ENCODE peak calls at places on chromosomes 1 and 21, in nine cellular contexts. L is H54, S is IMR-90, F is ovary, R is transverse colon, X is H1, V is right lobe of liver, J is A549, G is body of pancreas. M is an unnamed sample.

GRCh38 chr1:202343652-202344349 is 2.1 kb upstream of the UBE2T start:
- DNase-seq in L (no peak), S (peak), F (no peak), R (no peak), X (no peak), V (no peak), J (peak), G (no peak), M (no peak)

GRCh38 chr1:92194516-92194915 is 23.2 kb upstream of the C1orf146 start:
- DNase-seq in L (no peak), S (peak), F (no peak), R (no peak), X (no peak), V (no peak), J (no peak), G (no peak), M (no peak)

GRCh38 chr1:172680733-172681275 is 21.9 kb downstream of the FASLG start:
- DNase-seq in L (no peak), S (no peak), F (no peak), R (no peak), X (no peak), V (no peak), J (no peak), G (no peak), M (no peak)

GRCh38 chr1:192225713-192226112 is 67.5 kb downstream of the RGS18 start:
- DNase-seq in L (peak), S (peak), F (no peak), R (no peak), X (no peak), V (no peak), J (no peak), G (no peak), M (no peak)

GRCh38 chr1:54047384-54048315 is 5.4 kb downstream of the TMEM59 start:
- DNase-seq in L (no peak), S (peak), F (no peak), R (no peak), X (no peak), V (no peak), J (no peak), G (no peak), M (no peak)

GRCh38 chr1:12464627-12465056 is 153.4 kb downstream of the DHRS3 start:
- DNase-seq in L (no peak), S (peak), F (peak), R (no peak), X (no peak), V (no peak), J (no peak), G (peak), M (no peak)

GRCh38 chr1:39086386-39087108 is 60.4 kb downstream of the NDUFS5 start:
- DNase-seq in L (peak), S (peak), F (peak), R (no peak), X (no peak), V (no peak), J (no peak), G (no peak), M (no peak)

GRCh38 chr1:2103901-2104590 is 53.8 kb downstream of the PRKCZ start:
- DNase-seq in L (no peak), S (no peak), F (no peak), R (no peak), X (no peak), V (no peak), J (no peak), G (no peak), M (no peak)

GRCh38 chr1:155012052-155012546 is 9.5 kb downstream of the ZBTB7B start:
- DNase-seq in L (peak), S (no peak), F (peak), R (peak), X (peak), V (peak), J (peak), G (peak), M (peak)

GRCh38 chr1:200969726-200970521 is 53.6 kb downstream of the KIF21B start:
- DNase-seq in L (no peak), S (no peak), F (no peak), R (no peak), X (no peak), V (no peak), J (no peak), G (no peak), M (no peak)

GRCh38 chr1:154352581-154353459 is 27.5 kb downstream of the ATP8B2 start:
- DNase-seq in L (no peak), S (peak), F (peak), R (peak), X (no peak), V (peak), J (no peak), G (peak), M (peak)

GRCh38 chr1:214102907-214103306 is 115.1 kb downstream of the PROX1 start:
- DNase-seq in L (peak), S (peak), F (no peak), R (no peak), X (no peak), V (no peak), J (peak), G (no peak), M (no peak)

GRCh38 chr1:67314696-67315095 is 7.0 kb downstream of the IL12RB2 start:
- DNase-seq in L (no peak), S (no peak), F (no peak), R (no peak), X (no peak), V (no peak), J (no peak), G (no peak), M (no peak)

GRCh38 chr1:204084247-204084772 is 11.4 kb downstream of the SOX13 start:
- DNase-seq in L (peak), S (no peak), F (no peak), R (peak), X (peak), V (peak), J (no peak), G (peak), M (peak)

GRCh38 chr1:230636575-230637163 is 5.6 kb upstream of the COG2 start:
- DNase-seq in L (no peak), S (no peak), F (no peak), R (no peak), X (no peak), V (no peak), J (no peak), G (no peak), M (no peak)

GRCh38 chr21:44873356-44874239 is at the start of gene PTTG1IP:
- DNase-seq in L (peak), S (peak), F (peak), R (peak), X (peak), V (peak), J (peak), G (peak), M (peak)

GRCh38 chr1:205271745-205272144 is 44.0 kb downstream of the TMCC2 start:
- DNase-seq in L (no peak), S (no peak), F (no peak), R (no peak), X (no peak), V (no peak), J (no peak), G (no peak), M (no peak)

GRCh38 chr1:224058303-224058702 is 55.6 kb upstream of the FBXO28 start:
- DNase-seq in L (no peak), S (peak), F (no peak), R (no peak), X (no peak), V (no peak), J (no peak), G (no peak), M (no peak)

GRCh38 chr21:34626131-34626530 is 11.2 kb upstream of the RCAN1 start:
- DNase-seq in L (no peak), S (no peak), F (no peak), R (no peak), X (no peak), V (no peak), J (no peak), G (no peak), M (no peak)

GRCh38 chr1:61450454-61451213 is 274.3 kb downstream of the TM2D1 start:
- DNase-seq in L (no peak), S (no peak), F (no peak), R (peak), X (no peak), V (no peak), J (peak), G (no peak), M (no peak)

GRCh38 chr1:237981223-237981622 is 90.5 kb upstream of the ZP4 start:
- DNase-seq in L (no peak), S (no peak), F (no peak), R (no peak), X (no peak), V (no peak), J (no peak), G (no peak), M (no peak)

GRCh38 chr1:52842643-52843310 is at the start of gene ZYG11A:
- DNase-seq in L (peak), S (peak), F (peak), R (peak), X (peak), V (peak), J (peak), G (peak), M (peak)

GRCh38 chr1:89200668-89201488 is 2.1 kb upstream of the GBP4 start:
- DNase-seq in L (no peak), S (no peak), F (no peak), R (no peak), X (no peak), V (no peak), J (no peak), G (no peak), M (no peak)

GRCh38 chr21:45383615-45384201 is 21.3 kb upstream of the COL18A1 start:
- DNase-seq in L (no peak), S (no peak), F (peak), R (no peak), X (peak), V (peak), J (no peak), G (no peak), M (no peak)

GRCh38 chr1:109931189-109931672 is 20.6 kb downstream of the CSF1 start:
- DNase-seq in L (no peak), S (peak), F (peak), R (peak), X (peak), V (peak), J (peak), G (peak), M (peak)

GRCh38 chr1:38068220-38068979 is 21.8 kb upstream of the POU3F1 start:
- DNase-seq in L (no peak), S (no peak), F (no peak), R (no peak), X (no peak), V (no peak), J (no peak), G (no peak), M (no peak)

GRCh38 chr21:43866659-43867331 is 1.8 kb downstream of the AGPAT3 start:
- DNase-seq in L (no peak), S (no peak), F (no peak), R (peak), X (no peak), V (peak), J (no peak), G (peak), M (peak)

DNA sequence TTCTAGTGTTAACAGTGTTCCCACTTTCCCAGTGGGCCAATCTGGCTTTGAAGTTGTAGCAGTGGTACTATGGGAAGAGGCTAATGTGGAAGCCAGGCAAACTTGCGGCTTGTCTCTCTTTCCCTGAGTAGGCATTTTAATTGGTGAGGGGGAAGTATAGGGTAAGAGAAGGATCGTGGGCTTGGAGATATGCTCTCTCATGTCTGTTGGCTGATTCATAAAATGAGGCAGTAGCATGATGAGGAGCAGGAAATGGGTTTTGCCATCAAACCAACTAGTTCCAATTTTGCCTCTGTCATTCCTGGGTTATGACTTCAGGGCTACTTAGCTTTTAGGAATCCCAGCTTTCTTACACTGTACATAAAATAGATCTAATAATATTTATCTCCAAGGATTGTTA is 12.1 kb downstream of the C8A start:
- DNase-seq in L (no peak), S (peak), F (no peak), R (no peak), X (no peak), V (no peak), J (no peak), G (no peak), M (no peak)
- TF ChIP-seq POLR2A in L (no peak), S (no peak), F (no peak), R (no peak), X (no peak), V (no peak), J (no peak), G (no peak), M (no peak)

DNA sequence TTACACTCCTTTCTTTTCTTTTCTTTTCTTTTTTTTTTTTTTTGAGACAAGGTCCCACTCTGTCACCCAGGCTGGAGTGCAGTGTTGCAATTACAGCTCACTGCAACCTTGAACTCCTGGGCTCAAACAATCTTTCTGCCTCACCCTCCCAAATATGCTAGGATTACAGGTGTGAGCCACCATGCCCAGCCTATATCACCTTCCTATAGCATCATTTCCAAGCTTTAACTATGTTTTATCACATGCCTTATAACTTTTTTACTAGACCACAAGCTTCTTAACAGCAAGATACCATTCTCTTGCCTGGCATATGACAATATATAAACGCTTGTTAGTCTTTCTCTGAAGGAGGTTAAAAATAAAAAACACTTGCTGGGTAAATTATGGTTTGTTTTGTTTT is 55.3 kb upstream of the MUTYH start:
- DNase-seq in L (no peak), S (no peak), F (no peak), R (no peak), X (no peak), V (no peak), J (no peak), G (no peak), M (no peak)
- TF ChIP-seq POLR2A in L (no peak), S (no peak), F (no peak), R (no peak), X (no peak), V (no peak), J (no peak), G (no peak), M (no peak)

DNA sequence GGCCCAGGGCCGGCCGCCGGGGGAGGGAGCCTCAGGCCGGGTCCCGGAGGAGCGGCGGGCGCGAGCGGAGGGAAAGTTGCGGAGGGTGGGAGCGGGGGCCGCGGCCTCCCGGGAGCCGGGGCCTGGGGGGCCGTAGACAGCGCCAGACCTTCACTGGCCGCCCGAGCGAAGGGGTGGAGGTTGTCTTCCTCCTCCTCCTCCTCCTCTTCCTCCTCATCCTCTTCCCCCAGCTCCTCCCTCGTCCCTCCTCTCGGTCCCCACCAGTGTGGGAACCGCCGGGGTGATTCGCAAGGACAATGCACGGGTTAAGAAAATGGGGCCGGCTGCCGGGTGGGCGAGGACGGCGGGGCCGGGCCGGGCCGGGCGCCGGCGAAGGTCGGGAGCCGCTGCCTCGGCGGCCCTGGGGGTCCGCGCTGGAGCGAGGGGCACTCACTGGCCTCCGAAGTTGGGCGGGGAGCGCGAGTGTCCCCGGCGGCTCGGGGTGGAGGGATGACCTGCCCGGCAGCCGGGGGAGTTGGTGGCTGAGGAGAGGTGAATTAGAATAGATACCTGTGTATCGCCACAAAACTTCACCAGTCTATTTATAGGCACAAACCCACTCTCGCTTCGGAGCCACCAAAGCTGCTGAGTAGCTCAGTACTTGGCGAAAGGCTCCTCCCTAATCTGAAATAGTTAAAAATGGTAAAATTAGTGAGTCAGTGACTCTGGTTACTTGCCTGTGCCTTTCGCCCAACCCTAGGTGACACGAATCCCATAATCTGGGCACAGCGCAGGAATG is 1.4 kb downstream of the DYRK1A start:
- DNase-seq in L (no peak), S (peak), F (peak), R (peak), X (no peak), V (peak), J (no peak), G (peak), M (peak)
- TF ChIP-seq POLR2A in L (peak), S (peak), F (no peak), R (no peak), X (no peak), V (peak), J (no peak), G (peak), M (no peak)

GRCh38 chr1:35764283-35764682 is 5.5 kb downstream of the CLSPN start:
- DNase-seq in L (no peak), S (no peak), F (no peak), R (no peak), X (no peak), V (no peak), J (no peak), G (no peak), M (no peak)

GRCh38 chr1:35768350-35769187 is 1.2 kb downstream of the CLSPN start:
- DNase-seq in L (no peak), S (no peak), F (no peak), R (no peak), X (no peak), V (no peak), J (peak), G (no peak), M (no peak)

GRCh38 chr1:35773711-35774110 is 3.9 kb upstream of the CLSPN start:
- DNase-seq in L (no peak), S (no peak), F (no peak), R (no peak), X (no peak), V (no peak), J (no peak), G (no peak), M (no peak)

GRCh38 chr1:35769759-35770446 is at the start of gene CLSPN:
- DNase-seq in L (peak), S (peak), F (peak), R (peak), X (peak), V (peak), J (peak), G (peak), M (peak)

DNA sequence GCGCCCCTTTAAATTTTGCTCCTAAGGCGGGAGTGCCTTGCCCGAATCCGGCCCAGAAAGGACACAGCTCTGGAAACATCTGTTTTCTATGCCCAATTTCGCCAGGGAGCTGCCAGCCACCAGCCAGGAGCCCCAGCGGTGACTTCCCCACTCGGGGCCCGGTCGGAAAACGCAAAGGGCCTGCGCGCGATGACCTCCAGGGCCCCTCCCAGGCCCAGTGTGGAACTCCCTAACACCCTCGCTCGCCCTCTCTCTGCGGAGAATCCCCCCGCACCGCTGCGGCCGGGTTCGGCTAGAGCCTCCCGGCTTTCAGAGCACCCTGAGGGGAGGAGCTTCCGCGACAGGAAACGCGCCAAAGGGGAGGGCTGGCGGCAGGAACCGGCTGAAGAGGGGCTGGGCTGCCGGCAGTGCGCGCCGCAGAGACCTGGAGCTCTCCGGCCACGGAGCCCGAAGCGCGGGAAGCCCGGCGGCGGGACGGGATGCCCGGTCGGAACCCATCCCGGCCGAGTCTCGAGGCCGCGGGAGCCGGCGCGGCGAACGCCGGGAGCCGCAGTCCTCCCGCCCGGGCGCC is 505 bp downstream of the CLSPN start:
- DNase-seq in L (peak), S (peak), F (peak), R (peak), X (peak), V (peak), J (peak), G (peak), M (peak)
- TF ChIP-seq POLR2A in L (peak), S (no peak), F (no peak), R (peak), X (peak), V (peak), J (peak), G (peak), M (no peak)